ENCODE peak calls at places on chromosomes 12 and 14, in six cellular contexts. W is endothelial cell of umbilical vein, Q is neural progenitor cell, L is caudate nucleus, C is substantia nigra, I is uterus. N is an unnamed sample.

GRCh38 chr12:2550470-2551090 is 244.2 kb upstream of the FKBP4 start:
- DNase-seq in W (no peak), Q (no peak), L (no peak), C (no peak), I (no peak), N (peak)

GRCh38 chr12:127570793-127571360 is 696.1 kb upstream of the TMEM132C start:
- DNase-seq in W (no peak), Q (no peak), L (no peak), C (no peak), I (no peak), N (no peak)

GRCh38 chr14:97217094-97217885 is 420.1 kb downstream of the VRK1 start:
- DNase-seq in W (no peak), Q (no peak), L (no peak), C (no peak), I (no peak), N (no peak)

GRCh38 chr12:52740591-52740990 is 36.6 kb downstream of the KRT76 start:
- DNase-seq in W (no peak), Q (no peak), L (no peak), C (no peak), I (no peak), N (no peak)

GRCh38 chr14:30227871-30228270 is 300.2 kb upstream of the PRKD1 start:
- DNase-seq in W (peak), Q (no peak), L (no peak), C (no peak), I (peak), N (no peak)

GRCh38 chr12:68305278-68305677 is 26.9 kb downstream of the MDM1 start:
- DNase-seq in W (no peak), Q (no peak), L (no peak), C (no peak), I (no peak), N (no peak)

GRCh38 chr12:75990189-75990912 is 41.2 kb downstream of the PHLDA1 start:
- DNase-seq in W (no peak), Q (no peak), L (no peak), C (no peak), I (no peak), N (no peak)

GRCh38 chr14:77053046-77053841 is 24.7 kb upstream of the IRF2BPL start:
- DNase-seq in W (peak), Q (peak), L (peak), C (peak), I (peak), N (no peak)

GRCh38 chr14:69539631-69540410 is 34.9 kb downstream of the CCDC177 start:
- DNase-seq in W (no peak), Q (no peak), L (no peak), C (no peak), I (no peak), N (peak)

GRCh38 chr14:67269338-67270060 is 28.3 kb downstream of the PALS1 start:
- DNase-seq in W (peak), Q (peak), L (no peak), C (no peak), I (no peak), N (no peak)

GRCh38 chr14:54200726-54201125 is 196.1 kb upstream of the CDKN3 start:
- DNase-seq in W (no peak), Q (no peak), L (no peak), C (no peak), I (no peak), N (peak)

GRCh38 chr14:73741876-73742519 is 27.8 kb upstream of the PNMA1 start:
- DNase-seq in W (peak), Q (no peak), L (no peak), C (no peak), I (no peak), N (no peak)

GRCh38 chr14:91220581-91221000 is 23.9 kb downstream of the GPR68 start:
- DNase-seq in W (peak), Q (no peak), L (no peak), C (peak), I (no peak), N (peak)

GRCh38 chr12:133063556-133063955 is 17.2 kb upstream of the ZNF140 start:
- DNase-seq in W (no peak), Q (no peak), L (no peak), C (no peak), I (no peak), N (no peak)

GRCh38 chr14:105290598-105291356 is 10.0 kb downstream of the BRF1 start:
- DNase-seq in W (peak), Q (peak), L (no peak), C (no peak), I (no peak), N (no peak)

GRCh38 chr12:104710940-104711725 is 247.0 kb downstream of the SLC41A2 start:
- DNase-seq in W (no peak), Q (no peak), L (no peak), C (no peak), I (no peak), N (no peak)

GRCh38 chr14:90288646-90289355 is 32.4 kb downstream of the PSMC1 start:
- DNase-seq in W (peak), Q (no peak), L (no peak), C (peak), I (no peak), N (no peak)

GRCh38 chr12:94586589-94587259 is 63.6 kb downstream of the TMCC3 start:
- DNase-seq in W (peak), Q (no peak), L (no peak), C (no peak), I (no peak), N (no peak)

GRCh38 chr12:122965356-122965755 is 907 bp downstream of the ABCB9 start:
- DNase-seq in W (no peak), Q (peak), L (no peak), C (no peak), I (no peak), N (no peak)

GRCh38 chr12:69064734-69065413 is 131.9 kb upstream of the CPM start:
- DNase-seq in W (no peak), Q (no peak), L (no peak), C (no peak), I (no peak), N (no peak)

GRCh38 chr14:104355949-104356737 is 217.8 kb downstream of the KIF26A start:
- DNase-seq in W (no peak), Q (no peak), L (no peak), C (no peak), I (no peak), N (no peak)

GRCh38 chr12:17866802-17867201 is 223.2 kb downstream of the RERGL start:
- DNase-seq in W (no peak), Q (no peak), L (no peak), C (no peak), I (no peak), N (no peak)

GRCh38 chr12:119578112-119578511 is 15.5 kb upstream of the TMEM233 start:
- DNase-seq in W (no peak), Q (no peak), L (no peak), C (no peak), I (no peak), N (peak)

GRCh38 chr14:22555573-22556011 is 33.4 kb downstream of the DAD1 start:
- DNase-seq in W (no peak), Q (no peak), L (no peak), C (no peak), I (no peak), N (peak)

GRCh38 chr14:76129851-76130576 is 21.7 kb upstream of the GPATCH2L start:
- DNase-seq in W (no peak), Q (peak), L (no peak), C (no peak), I (no peak), N (no peak)

GRCh38 chr12:89697256-89697655 is 11.4 kb downstream of the ATP2B1 start:
- DNase-seq in W (no peak), Q (no peak), L (no peak), C (no peak), I (no peak), N (no peak)

GRCh38 chr12:49644620-49644994 is 21.2 kb downstream of the PRPF40B start:
- DNase-seq in W (peak), Q (peak), L (peak), C (peak), I (peak), N (no peak)

GRCh38 chr14:71070169-71070568 is 162.9 kb downstream of the PCNX1 start:
- DNase-seq in W (peak), Q (no peak), L (no peak), C (no peak), I (no peak), N (peak)

GRCh38 chr14:57831981-57832380 is 33.9 kb downstream of the SLC35F4 start:
- DNase-seq in W (no peak), Q (peak), L (no peak), C (no peak), I (no peak), N (no peak)

GRCh38 chr14:88667555-88668273 is 104.9 kb downstream of the ZC3H14 start:
- DNase-seq in W (peak), Q (peak), L (peak), C (peak), I (no peak), N (peak)

GRCh38 chr14:88829188-88829587 is 4.7 kb downstream of the TTC8 start:
- DNase-seq in W (no peak), Q (no peak), L (no peak), C (no peak), I (no peak), N (no peak)

GRCh38 chr12:112190626-112191025 is 65.3 kb downstream of the TRAFD1 start:
- DNase-seq in W (no peak), Q (no peak), L (no peak), C (no peak), I (no peak), N (peak)

GRCh38 chr12:112191840-112192321 is 66.5 kb downstream of the TRAFD1 start:
- DNase-seq in W (peak), Q (no peak), L (no peak), C (no peak), I (no peak), N (peak)

GRCh38 chr12:112188130-112188830 is 62.9 kb downstream of the TRAFD1 start:
- DNase-seq in W (no peak), Q (no peak), L (no peak), C (no peak), I (no peak), N (no peak)

GRCh38 chr12:112192475-112192874 is 67.1 kb downstream of the TRAFD1 start:
- DNase-seq in W (no peak), Q (no peak), L (no peak), C (no peak), I (no peak), N (no peak)

GRCh38 chr12:112191201-112191600 is 65.8 kb downstream of the TRAFD1 start:
- DNase-seq in W (no peak), Q (no peak), L (no peak), C (no peak), I (no peak), N (no peak)
- H3K27ac ChIP-seq in W (no peak), Q (no peak), L (no peak), C (peak), I (no peak), N (peak)

DNA sequence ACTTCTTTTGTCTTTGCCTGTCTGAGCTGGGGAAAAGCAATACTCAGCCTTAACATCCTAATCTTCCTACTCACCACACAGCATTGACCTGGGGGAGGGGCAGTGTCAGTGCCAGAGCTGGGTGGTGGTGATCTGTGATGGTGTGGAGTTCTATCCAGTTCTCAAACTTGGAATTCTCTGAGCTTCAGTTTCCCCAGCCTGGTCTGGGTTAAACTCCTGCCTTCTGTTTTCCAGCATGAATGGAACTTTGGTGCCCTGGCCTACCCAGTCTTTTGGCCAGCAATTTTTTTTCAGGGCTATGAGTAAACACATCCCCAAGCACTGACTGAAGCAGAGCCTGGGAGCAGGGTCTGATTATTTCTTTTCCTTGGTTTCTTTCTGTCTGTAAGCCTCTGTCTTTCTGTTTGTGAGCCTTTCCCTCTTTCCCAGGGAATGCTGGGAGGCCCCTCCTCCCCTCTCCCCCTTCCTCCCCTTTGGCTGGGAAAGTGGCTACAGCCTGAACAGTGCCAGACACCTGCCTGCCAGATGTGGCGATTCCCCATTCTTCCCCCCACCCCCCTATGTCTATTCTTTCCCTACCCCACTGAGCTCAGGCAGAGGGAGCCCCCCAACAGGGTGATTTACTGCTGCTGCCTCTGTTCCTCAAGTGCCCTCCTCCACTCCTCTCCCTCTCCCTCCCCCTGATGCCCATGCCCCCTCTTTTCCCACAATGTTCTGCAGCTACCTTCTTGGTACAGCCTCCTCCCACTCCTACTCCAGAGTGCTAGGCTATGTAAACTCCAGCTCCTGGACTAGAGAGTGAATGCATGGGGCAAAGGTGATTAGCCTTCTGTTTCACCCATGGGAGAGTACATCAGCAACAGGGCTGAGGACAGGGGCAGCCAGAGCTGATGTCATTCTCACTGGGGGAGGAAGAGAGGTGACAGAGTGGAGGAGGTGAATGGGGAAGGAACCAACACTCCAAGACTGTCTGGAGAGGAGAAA is 11.1 kb downstream of the GPR84 start:
- DNase-seq in W (no peak), Q (peak), L (peak), C (peak), I (peak), N (no peak)
- H3K27ac ChIP-seq in W (no peak), Q (peak), L (peak), C (peak), I (peak), N (no peak)

GRCh38 chr12:12070149-12070548 is 590 bp upstream of the BCL2L14 start:
- DNase-seq in W (no peak), Q (no peak), L (no peak), C (no peak), I (no peak), N (no peak)
- H3K27ac ChIP-seq in W (no peak), Q (no peak), L (no peak), C (no peak), I (no peak), N (no peak)

GRCh38 chr12:57079821-57080220 is 1.2 kb upstream of the NEMP1 start:
- DNase-seq in W (no peak), Q (no peak), L (no peak), C (no peak), I (no peak), N (no peak)
- H3K27ac ChIP-seq in W (no peak), Q (no peak), L (no peak), C (no peak), I (peak), N (no peak)

DNA sequence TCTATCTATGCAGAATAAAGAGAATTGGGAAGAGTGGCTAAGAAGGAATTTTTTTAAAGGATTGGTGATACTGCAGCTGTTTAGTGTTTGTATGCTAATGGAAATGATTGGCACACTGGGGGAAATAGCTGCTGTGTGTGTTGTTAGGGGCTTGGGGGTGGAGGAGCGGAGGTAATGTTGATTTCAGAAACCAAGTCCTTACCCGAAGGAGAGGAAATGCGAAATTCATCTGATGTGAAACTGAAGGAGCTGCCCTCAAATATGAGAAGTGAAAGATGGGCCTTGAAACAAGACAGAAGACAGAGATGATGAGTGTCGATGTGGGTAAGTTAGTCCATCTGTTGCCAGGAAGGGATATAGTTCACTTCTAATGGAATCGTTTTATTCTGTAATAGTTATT is 21.2 kb upstream of the RNASE12 start:
- DNase-seq in W (no peak), Q (no peak), L (no peak), C (no peak), I (no peak), N (no peak)
- H3K27ac ChIP-seq in W (no peak), Q (no peak), L (no peak), C (no peak), I (peak), N (peak)

GRCh38 chr12:106317406-106318082 is 15.0 kb downstream of the TCP11L2 start:
- DNase-seq in W (no peak), Q (no peak), L (no peak), C (no peak), I (no peak), N (no peak)

GRCh38 chr12:106310687-106311086 is 8.2 kb downstream of the TCP11L2 start:
- DNase-seq in W (no peak), Q (no peak), L (no peak), C (no peak), I (no peak), N (no peak)

GRCh38 chr12:106311139-106311538 is 8.6 kb downstream of the TCP11L2 start:
- DNase-seq in W (no peak), Q (no peak), L (no peak), C (no peak), I (no peak), N (no peak)

GRCh38 chr12:106309671-106310313 is 7.3 kb downstream of the TCP11L2 start:
- DNase-seq in W (no peak), Q (no peak), L (no peak), C (no peak), I (no peak), N (no peak)

DNA sequence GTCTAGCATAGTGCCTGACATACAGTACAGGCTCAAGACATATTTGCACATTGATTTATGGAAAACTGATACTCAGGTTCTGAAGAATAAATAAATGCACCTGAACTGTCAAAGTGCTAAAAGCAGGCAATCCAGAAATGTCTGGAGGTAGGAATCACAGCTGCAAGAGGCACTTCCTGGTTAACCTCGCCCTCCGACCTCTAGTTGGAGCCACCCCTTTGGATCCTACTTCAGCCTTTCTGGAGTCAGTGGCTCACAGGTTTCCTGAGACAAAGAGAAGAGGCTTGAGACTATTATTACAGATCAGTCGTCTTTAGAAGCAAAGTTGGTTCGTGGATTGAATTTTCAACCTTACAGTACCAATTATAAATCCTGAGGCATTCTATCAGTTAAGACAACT is 13.0 kb downstream of the TCP11L2 start:
- DNase-seq in W (no peak), Q (no peak), L (no peak), C (no peak), I (no peak), N (no peak)
- H3K27ac ChIP-seq in W (no peak), Q (no peak), L (no peak), C (no peak), I (no peak), N (no peak)

N was measured in epithelial cell of prostate.